ENCODE peak calls at places on chromosomes 13 and 19, in ten cellular contexts. V is NCI-H345; F is HuH-7; Z is iPS-NIHi11; D is HFF-Myc; C is right atrium auricular region; L is effector memory CD8-positive, alpha-beta T cell; E is K562; U is activated naive CD8-positive, alpha-beta T cell treated with anti-CD3 and anti-CD28 coated beads for 36 hours; W is BJ. G is an unnamed sample.

GRCh38 chr13:100789481-100789880 is 114.9 kb upstream of the TMTC4 start:
- DNase-seq in W (no peak), L (no peak), D (no peak), U (no peak), E (no peak), C (no peak), F (no peak), Z (no peak), V (peak; percentile 88), G (no peak)

GRCh38 chr19:1119475-1120217 is 15.9 kb downstream of the GPX4 start:
- DNase-seq in L (no peak), V (no peak), E (no peak), C (no peak), U (no peak), D (no peak), Z (no peak), F (no peak), W (no peak), G (no peak)

GRCh38 chr19:15316498-15316897 is 15.8 kb downstream of the BRD4 start:
- DNase-seq in W (no peak), U (no peak), C (no peak), Z (no peak), V (no peak), F (no peak), L (no peak), E (no peak), D (no peak), G (no peak)

GRCh38 chr19:13208131-13208963 is 58.1 kb downstream of the IER2 start:
- DNase-seq in V (no peak), F (no peak), E (no peak), W (no peak), C (no peak), U (peak; percentile 66), L (no peak), D (peak; percentile 60), Z (peak; percentile 58), G (peak; percentile 63)

GRCh38 chr13:113545455-113545930 is 39.1 kb upstream of the TFDP1 start:
- DNase-seq in C (no peak), F (no peak), W (peak; percentile 41), D (peak; percentile 11), U (no peak), Z (no peak), L (no peak), E (no peak), V (no peak), G (no peak)

GRCh38 chr19:41416194-41416674 is 10.9 kb downstream of the B3GNT8 start:
- DNase-seq in V (no peak), C (no peak), L (no peak), F (no peak), D (no peak), E (no peak), U (no peak), Z (no peak), W (no peak), G (peak; percentile 88)

GRCh38 chr19:18612772-18613588 is at the start of gene TMEM59L:
- DNase-seq in F (no peak), E (no peak), C (no peak), W (no peak), L (peak; percentile 56), Z (peak; percentile 70), U (peak; percentile 40), V (no peak), D (no peak), G (no peak)

GRCh38 chr13:53398051-53398450 is 369.4 kb downstream of the OLFM4 start:
- DNase-seq in V (no peak), E (no peak), C (no peak), L (no peak), D (no peak), Z (no peak), U (no peak), F (no peak), W (no peak), G (no peak)

GRCh38 chr13:99956473-99957349 is 14.9 kb downstream of the ZIC5 start:
- DNase-seq in D (no peak), L (no peak), V (peak; percentile 71), E (no peak), C (no peak), W (no peak), U (no peak), Z (peak; percentile 53), F (no peak), G (no peak)

GRCh38 chr19:14410775-14411134 is 8.4 kb downstream of the DDX39A start:
- DNase-seq in C (no peak), W (no peak), Z (no peak), E (no peak), V (no peak), F (no peak), L (no peak), D (no peak), U (no peak), G (no peak)

GRCh38 chr19:19366691-19367396 is 38.6 kb upstream of the GATAD2A start:
- DNase-seq in E (peak; percentile 80), V (peak; percentile 59), W (no peak), U (peak; percentile 84), D (no peak), F (peak; percentile 88), Z (peak; percentile 86), L (peak; percentile 69), C (no peak), G (peak; percentile 86)

GRCh38 chr19:50510121-50510670 is 795 bp downstream of the JOSD2 start:
- DNase-seq in W (no peak), U (no peak), C (no peak), E (no peak), Z (no peak), L (no peak), V (no peak), D (no peak), F (no peak), G (peak; percentile 27)

GRCh38 chr19:56080669-56081401 is 40.3 kb downstream of the ZNF787 start:
- DNase-seq in V (peak; percentile 50), E (peak; percentile 87), Z (peak; percentile 91), F (peak; percentile 90), D (peak; percentile 36), C (peak; percentile 83), W (no peak), U (peak; percentile 71), L (peak; percentile 57), G (peak; percentile 82)

GRCh38 chr13:110213461-110214074 is 93.4 kb downstream of the COL4A1 start:
- DNase-seq in F (no peak), D (no peak), W (no peak), L (no peak), U (no peak), Z (no peak), V (no peak), C (no peak), E (no peak), G (no peak)

GRCh38 chr19:16070366-16070990 is 5.8 kb upstream of the TPM4 start:
- DNase-seq in F (no peak), Z (no peak), L (peak; percentile 79), V (no peak), U (peak; percentile 82), D (no peak), W (no peak), C (peak; percentile 63), E (peak; percentile 70), G (peak; percentile 94)

GRCh38 chr13:60312851-60313505 is 84.0 kb upstream of the TDRD3 start:
- DNase-seq in U (no peak), V (no peak), W (no peak), E (no peak), C (no peak), L (no peak), F (no peak), Z (no peak), D (no peak), G (no peak)

GRCh38 chr19:13841339-13842293 is 35.3 kb upstream of the NANOS3 start:
- DNase-seq in C (no peak), E (no peak), F (no peak), U (peak; percentile 41), L (peak; percentile 69), V (no peak), W (no peak), D (no peak), Z (no peak), G (peak; percentile 90)

GRCh38 chr19:8680676-8681344 is 17.8 kb downstream of the ACTL9 start:
- DNase-seq in Z (no peak), U (no peak), W (no peak), F (no peak), D (no peak), V (no peak), C (no peak), E (no peak), L (no peak), G (no peak)

GRCh38 chr19:43465468-43466120 is at the start of gene LYPD3:
- DNase-seq in V (no peak), W (peak; percentile 6), F (no peak), D (no peak), E (no peak), Z (peak; percentile 61), U (no peak), C (no peak), L (no peak), G (peak; percentile 71)

GRCh38 chr19:38003427-38004099 is 96.6 kb downstream of the SIPA1L3 start:
- DNase-seq in U (peak; percentile 27), D (peak; percentile 89), W (no peak), F (no peak), E (no peak), V (peak; percentile 96), L (no peak), C (peak; percentile 75), Z (peak; percentile 62), G (peak; percentile 48)

GRCh38 chr13:91381371-91381770 is 17.1 kb upstream of the GPC5 start:
- DNase-seq in U (no peak), V (no peak), D (no peak), F (no peak), L (no peak), W (no peak), E (no peak), C (no peak), Z (no peak), G (no peak)

GRCh38 chr19:49442354-49442753 is 1.0 kb upstream of the SLC17A7 start:
- DNase-seq in L (no peak), E (no peak), W (no peak), D (no peak), U (no peak), V (peak; percentile 76), C (peak; percentile 73), F (no peak), Z (no peak), G (peak; percentile 46)

GRCh38 chr13:112107289-112107688 is 40.3 kb downstream of the SOX1 start:
- DNase-seq in V (no peak), F (no peak), E (no peak), C (no peak), W (no peak), Z (no peak), L (no peak), U (no peak), D (no peak), G (no peak)

GRCh38 chr19:12194827-12195500 is 32.1 kb downstream of the ZNF136 start:
- DNase-seq in C (peak; percentile 91), Z (peak; percentile 67), U (peak; percentile 86), D (no peak), E (no peak), F (no peak), V (no peak), L (peak; percentile 13), W (no peak), G (peak; percentile 91)

GRCh38 chr13:111917901-111918300 is 149.0 kb upstream of the SOX1 start:
- DNase-seq in F (no peak), Z (no peak), C (no peak), W (no peak), V (no peak), E (no peak), U (no peak), D (no peak), L (no peak), G (no peak)

GRCh38 chr13:35720690-35721554 is 244.4 kb upstream of the MAB21L1 start:
- DNase-seq in V (peak; percentile 36), Z (peak; percentile 87), F (peak; percentile 59), C (no peak), W (no peak), L (no peak), E (peak; percentile 61), D (no peak), U (peak; percentile 36), G (peak; percentile 33)

GRCh38 chr13:37657134-37657533 is 58.6 kb upstream of the POSTN start:
- DNase-seq in D (no peak), U (no peak), E (no peak), F (no peak), Z (no peak), W (peak; percentile 24), V (no peak), L (no peak), C (no peak), G (no peak)

GRCh38 chr13:113929628-113930615 is 44.0 kb downstream of the C13orf46 start:
- DNase-seq in V (no peak), E (no peak), W (no peak), L (no peak), Z (peak; percentile 61), C (no peak), U (no peak), F (no peak), D (no peak), G (no peak)